ENCODE peak calls at places on chromosomes 11 and 22, in five cellular contexts. Q is sigmoid colon, I is NB4, W is IMR-90, N is A549. Z is an unnamed sample.

GRCh38 chr22:41557401-41558240 is 3.2 kb upstream of the CSDC2 start:
- DNase-seq in W (peak; percentile 94), N (no peak), I (no peak), Q (peak; percentile 88), Z (no peak)

GRCh38 chr11:12842933-12843636 is 166.0 kb upstream of the RASSF10 start:
- DNase-seq in I (no peak), N (peak; percentile 65), Q (no peak), W (no peak), Z (peak; percentile 72)

GRCh38 chr11:69483696-69484426 is 2.4 kb downstream of the LINC01488 start:
- DNase-seq in Q (no peak), W (no peak), I (no peak), N (no peak), Z (no peak)

GRCh38 chr11:70953720-70954119 is 298.7 kb downstream of the SHANK2 start:
- DNase-seq in I (no peak), Q (no peak), N (no peak), W (no peak), Z (no peak)

GRCh38 chr22:45529966-45530575 is 27.4 kb downstream of the FBLN1 start:
- DNase-seq in Q (no peak), I (no peak), N (no peak), W (peak; percentile 94), Z (no peak)

GRCh38 chr11:60840711-60841430 is 1.0 kb upstream of the CCDC86 start:
- DNase-seq in W (peak; percentile 94), I (no peak), Q (peak; percentile 76), N (no peak), Z (no peak)

GRCh38 chr11:134554861-134555260 is 142.8 kb upstream of the B3GAT1 start:
- DNase-seq in Q (peak; percentile 26), N (no peak), W (no peak), I (no peak), Z (no peak)

GRCh38 chr11:4072668-4073285 is 21.8 kb upstream of the RRM1 start:
- DNase-seq in N (peak; percentile 80), I (peak; percentile 82), Q (peak; percentile 83), W (peak; percentile 80), Z (peak; percentile 90)

GRCh38 chr11:126310229-126310991 is 6.5 kb downstream of the DCPS start:
- DNase-seq in N (peak; percentile 60), W (peak; percentile 74), Q (peak; percentile 86), I (peak; percentile 94), Z (peak; percentile 87)

GRCh38 chr11:11533057-11533456 is 88.7 kb downstream of the GALNT18 start:
- DNase-seq in W (no peak), N (no peak), Q (no peak), I (no peak), Z (no peak)

GRCh38 chr11:102914238-102915043 is 39.7 kb upstream of the MMP12 start:
- DNase-seq in W (peak; percentile 56), Q (peak; percentile 66), I (peak; percentile 32), N (peak; percentile 23), Z (peak; percentile 10)

GRCh38 chr22:39148727-39149535 is 3.5 kb downstream of the CBX7 start:
- DNase-seq in I (peak; percentile 28), W (no peak), Q (peak; percentile 88), N (no peak), Z (no peak)

GRCh38 chr11:13343067-13343466 is 65.5 kb downstream of the BMAL1 start:
- DNase-seq in W (no peak), N (no peak), Q (no peak), I (no peak), Z (no peak)

DNA sequence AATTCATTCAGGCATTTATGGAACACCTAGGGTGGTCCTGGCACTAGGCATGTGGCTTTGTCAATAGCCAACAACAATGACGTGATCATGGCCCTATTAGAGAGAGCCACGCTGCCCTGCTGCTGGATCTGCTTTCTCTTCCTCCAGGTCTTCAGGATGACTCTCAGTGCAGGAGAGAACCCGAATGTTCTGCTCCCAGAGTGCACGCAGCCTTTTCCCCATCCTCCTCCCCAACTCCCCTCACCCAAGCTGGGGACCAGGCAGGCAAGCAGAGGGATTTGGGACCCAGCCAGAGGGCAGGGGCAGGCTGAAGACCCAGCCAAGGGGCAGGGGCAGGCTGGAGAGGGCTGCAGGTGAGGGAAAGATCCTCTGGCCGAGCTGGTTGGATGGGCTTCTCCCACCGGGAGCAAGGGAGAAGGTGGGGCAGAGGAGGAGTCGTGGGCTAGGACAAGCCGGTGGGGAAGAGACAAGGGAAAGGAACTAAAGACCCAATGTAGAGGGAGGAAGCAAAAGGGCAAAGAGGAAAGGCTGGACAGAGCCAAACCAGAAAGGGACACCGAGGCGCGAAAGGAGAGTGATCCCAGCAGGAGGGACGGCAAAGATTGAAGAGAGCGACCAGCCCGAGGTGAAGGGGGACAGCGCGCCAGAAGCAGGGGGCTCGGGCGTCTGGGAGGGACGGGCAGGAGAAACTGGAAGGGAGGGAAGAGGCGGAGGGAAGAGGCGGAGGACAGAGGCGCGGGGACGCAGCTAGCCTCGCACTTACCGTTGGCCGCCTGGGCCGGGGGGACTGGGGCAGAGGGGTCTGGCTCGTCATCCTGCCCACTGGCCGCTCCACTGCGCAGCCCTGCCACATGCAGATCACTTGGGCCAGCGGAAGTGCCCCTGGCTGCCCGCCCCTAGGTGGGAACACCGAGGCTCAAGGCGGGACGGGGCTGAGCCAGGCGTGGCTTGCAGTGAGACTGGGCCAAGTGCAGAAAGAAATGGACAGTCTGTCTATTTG is at the start of gene KCTD14:
- DNase-seq in Q (peak; percentile 66), I (no peak), N (no peak), W (no peak), Z (peak; percentile 15)
- TF ChIP-seq POLR2A in Q (no peak), I (no peak), N (no peak), W (no peak), Z (no peak)

GRCh38 chr11:67545280-67545679 is 22.0 kb upstream of the CABP2 start:
- DNase-seq in Q (no peak), W (no peak), N (no peak), I (no peak), Z (peak; percentile 78)
- TF ChIP-seq POLR2A in Q (no peak), W (no peak), N (no peak), I (no peak), Z (no peak)

GRCh38 chr11:85627332-85627997 is at the start of gene DLG2:
- DNase-seq in N (no peak), Q (no peak), I (peak; percentile 52), W (peak; percentile 44), Z (peak; percentile 58)

GRCh38 chr11:85626496-85626895 is 648 bp downstream of the DLG2 start:
- DNase-seq in W (no peak), Q (peak; percentile 69), N (no peak), I (no peak), Z (no peak)

GRCh38 chr11:85628771-85629341 is 463 bp downstream of the TMEM126B start:
- DNase-seq in Q (no peak), I (no peak), W (peak; percentile 8), N (no peak), Z (no peak)

GRCh38 chr11:85627998-85628770 is at the start of gene TMEM126B:
- DNase-seq in I (peak; percentile 99), W (peak; percentile 94), Q (peak; percentile 99), N (peak; percentile 96), Z (peak; percentile 97)
- TF ChIP-seq POLR2A in I (peak; percentile 86), W (peak; percentile 54), Q (peak; percentile 69), N (peak; percentile 87), Z (peak; percentile 83)

DNA sequence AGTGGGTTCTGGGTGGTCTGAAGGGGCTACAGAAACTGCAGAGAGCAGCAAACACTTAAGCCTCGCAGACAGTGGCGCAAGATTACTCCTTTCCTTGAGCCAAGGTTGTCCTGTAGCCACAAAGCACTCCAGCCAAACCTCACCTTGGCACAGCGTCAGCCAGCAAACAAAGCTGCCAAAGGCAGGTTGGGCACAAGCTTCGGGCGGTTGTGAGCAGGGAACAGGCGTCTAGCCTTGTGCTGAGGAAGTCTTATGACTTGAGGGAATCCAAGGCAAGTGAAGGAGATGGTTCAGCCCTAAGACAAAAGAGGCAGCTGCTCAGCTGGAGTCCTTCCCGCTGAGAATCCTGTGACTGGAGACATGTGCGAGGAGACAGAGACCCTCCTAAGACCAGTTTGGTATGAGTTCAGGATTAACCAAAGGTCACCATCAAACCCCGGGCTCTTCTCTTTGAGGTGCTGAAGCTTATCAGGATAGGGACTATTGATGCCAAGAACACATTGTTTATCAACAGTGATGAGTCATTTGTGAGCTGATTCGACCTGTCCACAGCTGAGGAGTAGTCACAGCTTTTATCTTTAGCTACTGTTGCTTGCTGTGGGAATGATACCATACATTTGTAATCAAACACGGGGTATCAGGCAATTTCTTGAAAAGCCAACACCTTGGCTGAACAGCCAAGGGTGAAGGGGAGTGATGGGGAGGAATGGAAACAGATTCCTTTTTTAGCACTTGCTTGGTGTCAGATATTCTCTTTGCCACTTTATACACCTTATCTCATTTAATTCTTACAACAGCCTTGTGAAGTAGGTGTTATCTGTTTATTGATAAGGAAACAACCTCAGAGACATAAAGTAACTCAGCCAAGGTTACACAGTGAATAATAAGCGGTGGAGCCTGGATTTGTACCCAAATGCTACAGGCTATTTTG is 4.6 kb downstream of the ADM start:
- DNase-seq in N (peak; percentile 82), I (no peak), W (peak; percentile 92), Q (peak; percentile 89), Z (peak; percentile 36)
- TF ChIP-seq POLR2A in N (no peak), I (no peak), W (no peak), Q (no peak), Z (no peak)

GRCh38 chr22:34236527-34236926 is 316.3 kb upstream of the LARGE1 start:
- DNase-seq in I (no peak), N (no peak), W (no peak), Q (no peak), Z (no peak)
- TF ChIP-seq POLR2A in I (no peak), N (no peak), W (no peak), Q (no peak), Z (no peak)

DNA sequence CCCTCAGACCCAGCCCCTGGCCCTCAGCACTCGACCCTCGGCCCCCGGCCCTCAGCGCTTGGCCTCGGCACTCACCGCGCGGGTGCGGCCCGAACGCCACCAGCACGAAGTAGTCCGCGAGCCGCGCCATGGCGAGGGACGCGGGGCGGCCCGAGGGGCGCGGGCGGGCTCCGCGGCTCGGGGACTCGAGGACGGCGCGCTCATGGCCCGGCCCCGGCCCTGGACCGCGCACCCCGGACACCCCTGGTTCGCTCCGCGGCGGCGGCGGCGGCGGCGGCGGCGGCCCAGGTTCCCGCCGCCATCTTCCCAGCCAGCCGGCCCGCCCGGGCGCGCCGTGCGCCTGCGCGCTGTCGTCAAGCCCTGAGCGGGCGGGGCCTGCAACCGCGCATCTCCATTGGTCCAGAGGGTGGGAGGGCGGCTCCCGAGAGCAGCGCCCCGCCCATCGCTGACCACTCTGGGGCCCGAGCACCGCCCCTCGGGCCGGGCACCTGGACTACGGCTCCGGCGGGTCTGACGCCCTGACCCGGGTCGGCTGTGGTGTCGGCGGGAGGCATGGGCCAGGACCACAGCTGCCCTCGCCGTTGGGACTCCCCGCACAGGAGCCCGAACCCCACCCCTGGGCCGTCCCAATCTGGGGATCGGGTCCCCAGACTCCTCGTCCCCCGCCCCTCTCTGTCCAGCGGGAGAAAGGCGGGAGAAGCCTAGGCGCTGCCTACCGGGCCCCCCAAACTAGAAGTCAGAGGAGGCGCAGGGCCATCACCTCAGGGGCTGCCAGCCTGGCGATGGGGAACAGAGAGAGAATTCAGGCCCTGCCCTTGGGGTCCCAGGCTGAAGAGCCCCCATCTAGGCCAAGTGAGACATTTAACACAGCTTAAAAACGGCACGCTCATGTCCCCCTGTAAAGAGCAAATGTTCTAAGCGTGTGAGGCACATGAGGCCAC is at the start of gene SBF1:
- DNase-seq in Q (peak; percentile 95), N (peak; percentile 82), I (peak; percentile 88), W (peak; percentile 84), Z (peak; percentile 90)
- TF ChIP-seq POLR2A in Q (no peak), N (peak; percentile 69), I (peak; percentile 49), W (peak; percentile 26), Z (peak; percentile 38)

GRCh38 chr11:123430736-123431356 is 777 bp downstream of the GRAMD1B start:
- DNase-seq in Q (peak; percentile 78), I (peak; percentile 83), W (peak; percentile 51), N (peak; percentile 72), Z (no peak)
- TF ChIP-seq POLR2A in Q (peak; percentile 12), I (no peak), W (no peak), N (peak; percentile 52), Z (no peak)